ENCODE peak calls at places on chromosome 11, in four cellular contexts. E is A549, K is WTC11, C is HepG2. O is an unnamed sample.

GRCh38 chr11:107385361-107385982 is 72.2 kb downstream of the CWF19L2 start:
- DNase-seq in K (no peak), E (no peak), C (peak), O (no peak)

GRCh38 chr11:102111011-102111786 is 952 bp downstream of the YAP1 start:
- DNase-seq in E (peak), C (peak), K (peak), O (no peak)

GRCh38 chr11:82960000-82960778 is 58.7 kb downstream of the DDIAS start:
- DNase-seq in K (no peak), C (no peak), E (no peak), O (no peak)

GRCh38 chr11:45151362-45151982 is 5.0 kb downstream of the PRDM11 start:
- DNase-seq in K (no peak), E (no peak), C (no peak), O (no peak)

GRCh38 chr11:9090488-9091043 is 833 bp downstream of the SCUBE2 start:
- DNase-seq in K (no peak), C (no peak), E (no peak), O (no peak)

GRCh38 chr11:86021390-86021789 is 47.5 kb downstream of the PICALM start:
- DNase-seq in E (no peak), K (no peak), C (no peak), O (no peak)

GRCh38 chr11:16956538-16957153 is 57.6 kb downstream of the PLEKHA7 start:
- DNase-seq in C (no peak), K (no peak), E (no peak), O (no peak)

GRCh38 chr11:10488581-10489443 is 33.7 kb downstream of the AMPD3 start:
- DNase-seq in K (no peak), E (no peak), C (no peak), O (no peak)

GRCh38 chr11:17528906-17529813 is 15.1 kb downstream of the USH1C start:
- DNase-seq in K (no peak), C (no peak), E (no peak), O (no peak)

GRCh38 chr11:59545179-59546020 is 34.1 kb downstream of the OR4D9 start:
- DNase-seq in K (no peak), E (peak), C (no peak), O (peak)

GRCh38 chr11:76794371-76795284 is 11.5 kb downstream of the TSKU start:
- DNase-seq in K (no peak), C (no peak), E (no peak), O (no peak)

GRCh38 chr11:6586434-6587359 is 16.7 kb downstream of the RRP8 start:
- DNase-seq in C (no peak), E (no peak), K (no peak), O (no peak)

GRCh38 chr11:113001709-113002108 is 40.5 kb downstream of the NCAM1 start:
- DNase-seq in E (no peak), C (no peak), K (no peak), O (no peak)

GRCh38 chr11:128503231-128503991 is 83.9 kb downstream of the ETS1 start:
- DNase-seq in C (no peak), E (no peak), K (no peak), O (no peak)

GRCh38 chr11:25910090-25910489 is 421.8 kb upstream of the ANO3 start:
- DNase-seq in K (no peak), E (no peak), C (no peak), O (no peak)

GRCh38 chr11:81476345-81476744 is 1257.3 kb downstream of the FAM181B start:
- DNase-seq in E (no peak), C (no peak), K (no peak), O (no peak)

GRCh38 chr11:16981651-16982194 is 32.5 kb downstream of the PLEKHA7 start:
- DNase-seq in C (peak), K (peak), E (no peak), O (no peak)

GRCh38 chr11:46413755-46414465 is 22.3 kb upstream of the CHRM4 start:
- DNase-seq in K (no peak), E (peak), C (peak), O (no peak)

GRCh38 chr11:6653055-6653454 is 2.6 kb downstream of the DCHS1 start:
- DNase-seq in C (no peak), K (no peak), E (no peak), O (no peak)

GRCh38 chr11:11976476-11977187 is 31.8 kb downstream of the DKK3 start:
- DNase-seq in K (no peak), E (no peak), C (no peak), O (no peak)

GRCh38 chr11:18319914-18320313 is 2.0 kb downstream of the HPS5 start:
- DNase-seq in C (no peak), K (no peak), E (no peak), O (no peak)

GRCh38 chr11:114280696-114281095 is 15.5 kb upstream of the NNMT start:
- DNase-seq in K (peak), C (peak), E (peak), O (peak)

GRCh38 chr11:723120-723883 is 17.3 kb downstream of the EPS8L2 start:
- DNase-seq in K (no peak), E (no peak), C (peak), O (peak)

GRCh38 chr11:118608268-118609214 is 1.1 kb downstream of the PHLDB1 start:
- DNase-seq in K (no peak), C (no peak), E (no peak), O (peak)

GRCh38 chr11:362642-363442 is 6.5 kb upstream of the B4GALNT4 start:
- DNase-seq in C (no peak), K (no peak), E (no peak), O (no peak)

GRCh38 chr11:27678242-27678641 is 22.0 kb downstream of the BDNF start:
- DNase-seq in E (no peak), K (no peak), C (no peak), O (no peak)

GRCh38 chr11:96337541-96338530 is 5.2 kb downstream of the MAML2 start:
- DNase-seq in E (no peak), C (no peak), K (no peak), O (peak)

GRCh38 chr11:15471028-15471708 is 356.4 kb downstream of the INSC start:
- DNase-seq in E (no peak), C (no peak), K (no peak), O (no peak)

GRCh38 chr11:121802542-121802941 is 313.5 kb downstream of the BLID start:
- DNase-seq in K (peak), E (no peak), C (no peak), O (no peak)

GRCh38 chr11:33412231-33412630 is 155.1 kb downstream of the HIPK3 start:
- DNase-seq in C (no peak), K (no peak), E (no peak), O (no peak)

GRCh38 chr11:124716596-124716995 is 23.1 kb upstream of the NRGN start:
- DNase-seq in E (no peak), C (no peak), K (no peak), O (no peak)

GRCh38 chr11:112784323-112785073 is 176.7 kb upstream of the NCAM1 start:
- DNase-seq in C (no peak), E (no peak), K (no peak), O (peak)

GRCh38 chr11:65452806-65453490 is 30.4 kb downstream of the NEAT1 start:
- DNase-seq in E (no peak), C (no peak), K (no peak), O (no peak)

DNA sequence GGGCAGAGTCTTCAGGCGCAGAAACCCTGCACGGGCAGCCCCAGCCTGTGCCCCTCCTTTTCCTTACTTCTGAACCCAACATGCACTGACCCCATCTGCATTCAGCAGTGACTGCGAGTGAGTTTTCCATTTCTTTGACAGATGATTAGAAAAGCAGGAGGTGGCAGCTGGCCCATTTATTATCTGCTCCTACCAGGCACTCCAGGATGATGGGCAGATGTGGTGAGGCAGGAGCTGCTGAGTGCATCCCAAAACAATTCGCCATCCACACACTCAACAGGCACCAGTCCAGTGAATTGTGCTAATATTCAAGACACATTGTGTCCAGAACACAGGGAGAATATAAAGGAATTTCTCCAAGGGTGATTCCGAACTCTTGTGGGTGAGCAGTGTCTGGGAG is 208.5 kb downstream of the TENM4 start:
- DNase-seq in K (no peak), E (no peak), C (no peak), O (no peak)
- TF ChIP-seq HMGXB4 in K (no peak), E (no peak), C (no peak), O (no peak)

GRCh38 chr11:111523343-111523742 is 8.8 kb downstream of the HOATZ start:
- DNase-seq in K (no peak), C (no peak), E (no peak), O (no peak)

GRCh38 chr11:111518668-111519067 is 4.1 kb downstream of the HOATZ start:
- DNase-seq in E (no peak), K (no peak), C (no peak), O (no peak)

GRCh38 chr11:111521132-111521531 is 6.6 kb downstream of the HOATZ start:
- DNase-seq in C (no peak), E (no peak), K (no peak), O (no peak)

GRCh38 chr11:111522426-111522825 is 7.8 kb downstream of the HOATZ start:
- DNase-seq in E (no peak), C (no peak), K (no peak), O (no peak)

GRCh38 chr11:111520565-111520964 is 6.0 kb downstream of the HOATZ start:
- DNase-seq in K (no peak), E (no peak), C (no peak), O (no peak)
- TF ChIP-seq HMGXB4 in K (no peak), E (no peak), C (no peak), O (no peak)

GRCh38 chr11:67442504-67443398 is 525 bp downstream of the CORO1B start:
- DNase-seq in K (no peak), C (no peak), E (no peak), O (peak)
- TF ChIP-seq HMGXB4 in K (no peak), C (no peak), E (no peak), O (no peak)

GRCh38 chr11:13462311-13462927 is 603 bp downstream of the BTBD10 start:
- DNase-seq in C (peak), E (peak), K (peak), O (peak)
- TF ChIP-seq HMGXB4 in C (no peak), E (no peak), K (no peak), O (no peak)